ENCODE peak calls at places on chromosomes 7 and 10, in four cellular contexts. H, O, E and Z are unnamed samples.

GRCh38 chr10:113086282-113086681 is 136.2 kb downstream of the TCF7L2 start:
- DNase-seq in H (no peak), O (no peak), E (no peak), Z (no peak)

GRCh38 chr10:75972494-75973276 is 541.3 kb downstream of the LRMDA start:
- DNase-seq in H (no peak), O (peak; percentile 66), E (peak; percentile 95), Z (peak; percentile 80)

GRCh38 chr10:102241444-102242117 is at the start of gene PITX3:
- DNase-seq in H (peak; percentile 84), O (peak; percentile 92), E (peak; percentile 93), Z (peak; percentile 93)

GRCh38 chr10:78777466-78778256 is 291.1 kb upstream of the ZMIZ1 start:
- DNase-seq in H (no peak), O (peak; percentile 64), E (peak; percentile 64), Z (no peak)

GRCh38 chr10:29078919-29079318 is 210.0 kb upstream of the LYZL1 start:
- DNase-seq in H (no peak), O (no peak), E (no peak), Z (no peak)

GRCh38 chr7:131969560-131969959 is 413.1 kb upstream of the PODXL start:
- DNase-seq in H (no peak), O (no peak), E (no peak), Z (no peak)

GRCh38 chr10:49300140-49300974 is 1.4 kb downstream of the C10orf71 start:
- DNase-seq in H (no peak), O (no peak), E (peak; percentile 26), Z (no peak)

GRCh38 chr7:152673902-152674301 is 2.0 kb downstream of the XRCC2 start:
- DNase-seq in H (no peak), O (no peak), E (peak; percentile 48), Z (no peak)

GRCh38 chr10:99276848-99277486 is 41.3 kb upstream of the HPSE2 start:
- DNase-seq in H (no peak), O (peak; percentile 6), E (peak; percentile 47), Z (peak; percentile 35)

GRCh38 chr7:132004528-132004927 is 448.1 kb upstream of the PODXL start:
- DNase-seq in H (no peak), O (peak; percentile 35), E (peak; percentile 15), Z (peak; percentile 18)

GRCh38 chr7:36119005-36119711 is 33.9 kb upstream of the EEPD1 start:
- DNase-seq in H (no peak), O (peak; percentile 95), E (peak; percentile 99), Z (peak; percentile 99)

GRCh38 chr10:21989453-21990154 is 13.9 kb downstream of the DNAJC1 start:
- DNase-seq in H (peak; percentile 24), O (peak; percentile 79), E (peak; percentile 63), Z (peak; percentile 79)

GRCh38 chr10:3424102-3424803 is 251.7 kb upstream of the PITRM1 start:
- DNase-seq in H (no peak), O (peak; percentile 77), E (no peak), Z (peak; percentile 72)

GRCh38 chr10:119443441-119443840 is 99.1 kb downstream of the RGS10 start:
- DNase-seq in H (no peak), O (no peak), E (no peak), Z (no peak)

GRCh38 chr7:48337012-48337621 is 165.9 kb downstream of the ABCA13 start:
- DNase-seq in H (no peak), O (peak; percentile 39), E (peak; percentile 35), Z (peak; percentile 14)

GRCh38 chr10:17616403-17617030 is 657 bp downstream of the HACD1 start:
- DNase-seq in H (peak; percentile 18), O (peak; percentile 53), E (peak; percentile 45), Z (peak; percentile 62)

GRCh38 chr7:157558061-157558460 is 221.3 kb downstream of the DNAJB6 start:
- DNase-seq in H (no peak), O (no peak), E (no peak), Z (no peak)

GRCh38 chr10:86247588-86247987 is 119.0 kb downstream of the GRID1 start:
- DNase-seq in H (no peak), O (no peak), E (no peak), Z (no peak)

GRCh38 chr7:93043393-93043985 is 74.3 kb downstream of the SAMD9 start:
- DNase-seq in H (no peak), O (peak; percentile 90), E (peak; percentile 73), Z (peak; percentile 83)

DNA sequence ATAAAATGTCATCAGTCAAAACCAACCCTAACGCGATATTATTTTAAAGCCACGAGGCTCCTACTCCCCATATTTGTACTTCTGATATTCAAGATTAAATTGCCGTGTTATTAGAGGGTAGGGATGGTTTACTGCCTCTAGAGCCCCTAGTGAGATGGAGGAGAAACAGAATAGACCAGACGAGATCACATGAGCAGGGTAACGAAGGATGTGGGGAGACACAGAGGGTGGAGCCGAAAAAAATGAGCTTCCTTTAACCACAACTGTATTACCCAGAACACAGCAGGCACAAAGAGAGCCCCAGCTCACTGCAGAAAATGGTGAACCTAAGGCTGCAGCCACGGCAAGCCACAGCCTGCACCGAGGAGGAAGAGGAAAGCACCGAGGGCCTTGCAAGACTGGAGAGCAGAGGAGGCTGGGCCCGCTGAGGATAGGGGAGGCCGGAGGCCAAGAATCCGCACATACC is 14.3 kb downstream of the ZC3HAV1 start:
- DNase-seq in H (peak; percentile 82), O (no peak), E (no peak), Z (no peak)
- TF ChIP-seq CTCF in H (no peak), O (no peak), E (no peak), Z (no peak)

GRCh38 chr10:88953662-88954061 is 1.1 kb upstream of the ACTA2 start:
- DNase-seq in H (no peak), O (no peak), E (no peak), Z (no peak)

GRCh38 chr10:88946965-88947590 is 5.5 kb downstream of the ACTA2 start:
- DNase-seq in H (no peak), O (no peak), E (no peak), Z (no peak)

GRCh38 chr10:88952647-88953111 is at the start of gene ACTA2:
- DNase-seq in H (no peak), O (peak; percentile 64), E (peak; percentile 67), Z (peak; percentile 72)

GRCh38 chr10:88949051-88949450 is 3.5 kb downstream of the ACTA2 start:
- DNase-seq in H (no peak), O (no peak), E (no peak), Z (no peak)

GRCh38 chr10:88949912-88950664 is 2.5 kb downstream of the ACTA2 start:
- DNase-seq in H (no peak), O (peak; percentile 33), E (peak; percentile 56), Z (peak; percentile 31)
- H3K4me3 ChIP-seq in H (no peak overlapping the region), O (no peak overlapping the region), E (no peak overlapping the region), Z (peak overlapping the region; percentile 49)

DNA sequence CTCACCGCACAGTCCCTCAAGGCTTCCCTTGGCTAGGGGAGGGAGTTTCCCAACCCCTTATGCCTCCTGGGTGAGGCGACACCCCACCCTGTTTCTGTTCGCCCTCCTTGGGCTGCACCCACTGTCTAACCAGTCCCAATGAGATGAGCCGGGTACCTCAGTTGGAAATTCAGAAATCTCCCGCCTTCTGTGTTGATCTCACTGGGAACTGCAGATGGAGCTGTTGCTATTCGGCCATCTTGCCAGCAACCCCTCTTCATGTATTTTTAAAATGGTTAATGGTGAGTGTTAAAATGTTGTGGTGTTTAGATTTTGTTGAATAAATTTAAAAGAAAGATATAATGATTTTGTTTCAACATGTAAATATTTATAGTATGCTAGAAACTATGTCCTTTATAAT is 22.0 kb downstream of the UMAD1 start:
- DNase-seq in H (no peak), O (peak; percentile 17), E (peak; percentile 52), Z (no peak)
- TF ChIP-seq CTCF in H (no peak), O (peak; percentile 57), E (peak; percentile 23), Z (peak; percentile 27)

DNA sequence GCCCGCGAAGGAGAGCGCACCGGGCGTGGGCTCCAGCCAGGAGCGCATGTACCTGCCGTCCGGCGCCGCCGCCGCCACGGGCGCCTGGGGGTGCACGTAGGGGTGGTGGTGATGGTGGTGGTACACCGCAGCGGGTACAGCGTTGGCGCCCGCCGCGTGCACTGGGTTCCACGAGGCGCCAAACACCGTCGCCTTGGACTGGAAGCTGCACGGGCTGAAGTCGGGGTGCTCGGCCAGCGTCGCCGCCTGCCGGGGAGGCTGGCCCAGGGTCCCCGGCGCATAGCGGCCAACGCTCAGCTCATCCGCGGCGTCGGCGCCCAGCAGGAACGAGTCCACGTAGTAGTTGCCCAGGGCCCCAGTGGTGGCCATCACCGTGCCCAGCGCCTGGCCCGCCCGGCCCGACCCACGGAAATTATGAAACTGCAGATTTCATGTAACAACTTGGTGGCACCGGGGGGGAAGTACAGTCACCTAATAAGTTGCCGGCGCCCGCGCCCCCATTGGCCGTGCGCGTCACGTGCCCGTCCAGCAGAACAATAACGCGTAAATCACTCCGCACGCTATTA is at the start of gene HOXA9:
- DNase-seq in H (no peak), O (peak; percentile 83), E (peak; percentile 75), Z (no peak)
- H3K4me3 ChIP-seq in H (no peak within 1 kb of the TSS), O (peak within 1 kb of the TSS; percentile 47), E (peak within 1 kb of the TSS; percentile 40), Z (no peak within 1 kb of the TSS)

DNA sequence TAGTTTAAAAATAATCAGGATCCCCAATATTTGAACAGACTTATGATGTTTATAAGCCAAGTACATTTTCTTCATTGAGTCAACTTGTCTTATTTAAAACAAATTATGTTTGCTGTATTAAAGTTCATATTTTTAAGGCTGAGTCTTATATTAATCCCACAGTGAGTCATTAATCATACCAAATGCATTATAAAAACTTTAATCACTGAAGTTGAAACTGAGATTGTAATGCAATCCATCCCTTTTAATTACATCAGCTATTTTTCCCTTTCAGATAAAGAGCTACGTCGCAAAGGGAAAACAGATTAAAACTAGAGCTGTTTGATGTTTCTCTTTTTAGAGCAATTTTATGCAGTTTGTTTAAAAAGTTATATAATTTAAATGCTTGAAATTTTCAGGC is 182.9 kb downstream of the ARID5B start:
- DNase-seq in H (no peak), O (no peak), E (peak; percentile 62), Z (peak; percentile 41)
- TF ChIP-seq CTCF in H (no peak), O (no peak), E (no peak), Z (no peak)